ENCODE peak calls at places on chromosomes 13 and 19, in five cellular contexts. G is hepatocyte, J is globus pallidus, T is GM12865, I is NCI-H1105. L is an unnamed sample.
A peak's percentile ranks its signal among the peaks of the same experiment; 100 is the strongest.

GRCh38 chr19:56341948-56342347 is 27.3 kb upstream of the ZSCAN5A start:
- DNase-seq in J (no peak), G (no peak), T (no peak), I (no peak), L (no peak)

GRCh38 chr13:49791214-49791752 is 1.2 kb downstream of the KPNA3 start:
- DNase-seq in I (no peak), G (peak; percentile 54), J (peak; percentile 33), T (peak; percentile 73), L (peak; percentile 83)

GRCh38 chr13:110245421-110245899 is 61.5 kb downstream of the COL4A1 start:
- DNase-seq in T (no peak), J (no peak), I (no peak), G (no peak), L (no peak)

GRCh38 chr19:34096020-34096915 is 76.0 kb upstream of the LSM14A start:
- DNase-seq in T (peak; percentile 53), I (peak; percentile 64), J (peak; percentile 49), G (peak; percentile 67), L (peak; percentile 80)

GRCh38 chr13:27139565-27139964 is 32.0 kb downstream of the USP12 start:
- DNase-seq in G (no peak), J (no peak), T (no peak), I (no peak), L (no peak)

GRCh38 chr19:39438270-39438934 is 2.7 kb upstream of the RPS16 start:
- DNase-seq in T (no peak), G (peak; percentile 28), I (no peak), J (no peak), L (no peak)

GRCh38 chr13:24220086-24220703 is 59.7 kb downstream of the SPATA13 start:
- DNase-seq in G (peak; percentile 91), J (peak; percentile 93), T (peak; percentile 87), I (peak; percentile 32), L (peak; percentile 82)

GRCh38 chr13:45456196-45456972 is 8.4 kb upstream of the COG3 start:
- DNase-seq in T (no peak), I (no peak), G (no peak), J (no peak), L (no peak)

GRCh38 chr13:93800342-93800741 is 573.7 kb downstream of the GPC6 start:
- DNase-seq in G (no peak), I (no peak), T (no peak), J (no peak), L (no peak)

GRCh38 chr13:105759467-105759866 is 776.0 kb downstream of the EFNB2 start:
- DNase-seq in T (no peak), J (no peak), I (no peak), G (no peak), L (no peak)

GRCh38 chr19:30667227-30667626 is 295.0 kb downstream of the ZNF536 start:
- DNase-seq in G (no peak), J (no peak), I (no peak), T (no peak), L (no peak)

GRCh38 chr13:80235131-80235530 is 105.8 kb downstream of the SPRY2 start:
- DNase-seq in J (no peak), I (no peak), T (peak; percentile 11), G (peak; percentile 17), L (no peak)

GRCh38 chr19:12757544-12758274 is 6.1 kb downstream of the BEST2 start:
- DNase-seq in G (peak; percentile 85), J (peak; percentile 50), I (peak; percentile 65), T (peak; percentile 74), L (peak; percentile 77)

GRCh38 chr13:46648166-46648607 is 95.2 kb downstream of the LRCH1 start:
- DNase-seq in T (peak; percentile 74), G (peak; percentile 26), I (no peak), J (no peak), L (peak; percentile 77)

GRCh38 chr13:76856141-76856571 is 30.0 kb downstream of the KCTD12 start:
- DNase-seq in T (peak; percentile 10), I (no peak), G (no peak), J (no peak), L (no peak)

GRCh38 chr13:52414051-52414450 is 8.1 kb upstream of the THSD1 start:
- DNase-seq in G (no peak), T (no peak), J (no peak), I (no peak), L (peak; percentile 51)

GRCh38 chr19:1563251-1563650 is 4.9 kb downstream of the MEX3D start:
- DNase-seq in J (no peak), G (no peak), I (no peak), T (no peak), L (no peak)

GRCh38 chr13:92158335-92158734 is 759.9 kb downstream of the GPC5 start:
- DNase-seq in J (no peak), G (no peak), I (no peak), T (no peak), L (no peak)

GRCh38 chr13:27600712-27601111 is 19.6 kb downstream of the LNX2 start:
- DNase-seq in T (no peak), I (no peak), G (no peak), J (no peak), L (no peak)

GRCh38 chr13:48251616-48252081 is 18.6 kb downstream of the ITM2B start:
- DNase-seq in I (no peak), G (no peak), J (no peak), T (no peak), L (no peak)

GRCh38 chr19:2848625-2849024 is 7.3 kb downstream of the ZNF555 start:
- DNase-seq in I (no peak), J (no peak), G (no peak), T (no peak), L (no peak)

L was measured in NCI-H1417.